ENCODE peak calls at places on chromosomes 5 and 9, in ten cellular contexts. N, E, I, A, P, U, Q, M, L and W are unnamed samples.
A peak's percentile ranks its signal among the peaks of the same experiment; 100 is the strongest.

GRCh38 chr9:2623046-2623865 is 1.7 kb downstream of the VLDLR start:
- DNase-seq in N (peak; percentile 17), E (no peak), I (no peak), A (peak; percentile 41), P (peak; percentile 63), U (peak; percentile 54), Q (no peak), M (no peak), L (peak; percentile 79), W (peak; percentile 43)

GRCh38 chr9:124652203-124652992 is 118.7 kb downstream of the NR6A1 start:
- DNase-seq in N (no peak), E (no peak), I (peak; percentile 99), A (peak; percentile 59), P (no peak), U (peak; percentile 86), Q (no peak), M (no peak), L (peak; percentile 91), W (peak; percentile 87)

GRCh38 chr9:125763373-125763772 is 16.2 kb downstream of the PBX3 start:
- DNase-seq in N (no peak), E (no peak), I (no peak), A (peak; percentile 87), P (peak; percentile 98), U (no peak), Q (no peak), M (no peak), L (peak; percentile 61), W (peak; percentile 57)

GRCh38 chr9:133571896-133572595 is 37.1 kb downstream of the FAM163B start:
- DNase-seq in N (no peak), E (no peak), I (no peak), A (no peak), P (no peak), U (no peak), Q (no peak), M (no peak), L (no peak), W (no peak)

GRCh38 chr5:119951330-119951934 is 322.1 kb downstream of the FAM170A start:
- DNase-seq in N (no peak), E (no peak), I (no peak), A (no peak), P (no peak), U (no peak), Q (no peak), M (no peak), L (peak; percentile 2), W (no peak)

GRCh38 chr9:134855900-134856377 is 24.7 kb upstream of the FCN2 start:
- DNase-seq in N (no peak), E (no peak), I (no peak), A (no peak), P (no peak), U (no peak), Q (no peak), M (no peak), L (no peak), W (no peak)

GRCh38 chr9:95494022-95494415 is 22.8 kb downstream of the PTCH1 start:
- DNase-seq in N (peak; percentile 56), E (no peak), I (no peak), A (no peak), P (peak; percentile 91), U (no peak), Q (no peak), M (no peak), L (no peak), W (no peak)

GRCh38 chr5:54823006-54823405 is 162.4 kb downstream of the ESM1 start:
- DNase-seq in N (no peak), E (no peak), I (no peak), A (no peak), P (no peak), U (no peak), Q (no peak), M (no peak), L (no peak), W (no peak)

GRCh38 chr5:39517800-39518199 is 93.0 kb upstream of the DAB2 start:
- DNase-seq in N (no peak), E (no peak), I (peak; percentile 93), A (peak; percentile 91), P (no peak), U (peak; percentile 79), Q (no peak), M (no peak), L (peak; percentile 78), W (peak; percentile 92)

GRCh38 chr5:78647838-78648358 is 674 bp downstream of the LHFPL2 start:
- DNase-seq in N (no peak), E (no peak), I (no peak), A (peak; percentile 50), P (peak; percentile 55), U (peak; percentile 73), Q (peak; percentile 86), M (no peak), L (peak; percentile 84), W (peak; percentile 58)

GRCh38 chr5:141100243-141100805 is at the start of gene PCDHB3:
- DNase-seq in N (peak; percentile 72), E (no peak), I (no peak), A (peak; percentile 2), P (no peak), U (peak; percentile 54), Q (no peak), M (no peak), L (peak; percentile 18), W (peak; percentile 5)

GRCh38 chr5:113489299-113489698 is 1.0 kb upstream of the MCC start:
- DNase-seq in N (peak; percentile 8), E (no peak), I (peak; percentile 98), A (peak; percentile 99), P (no peak), U (peak; percentile 88), Q (no peak), M (no peak), L (peak; percentile 98), W (peak; percentile 98)

GRCh38 chr9:125541840-125542243 is 165.2 kb downstream of the MAPKAP1 start:
- DNase-seq in N (no peak), E (no peak), I (no peak), A (no peak), P (peak; percentile 95), U (no peak), Q (no peak), M (no peak), L (peak; percentile 50), W (peak; percentile 36)

GRCh38 chr9:29556317-29556716 is 1983.0 kb upstream of the C9orf72 start:
- DNase-seq in N (no peak), E (no peak), I (no peak), A (peak; percentile 87), P (no peak), U (peak; percentile 2), Q (no peak), M (no peak), L (peak; percentile 79), W (peak; percentile 89)

GRCh38 chr5:171207256-171207866 is 101.7 kb upstream of the TLX3 start:
- DNase-seq in N (peak; percentile 7), E (no peak), I (no peak), A (peak; percentile 67), P (peak; percentile 2), U (peak; percentile 71), Q (no peak), M (no peak), L (peak; percentile 60), W (peak; percentile 53)

GRCh38 chr9:111914749-111915424 is 18.3 kb downstream of the UGCG start:
- DNase-seq in N (no peak), E (no peak), I (no peak), A (peak; percentile 61), P (peak; percentile 56), U (no peak), Q (no peak), M (no peak), L (no peak), W (no peak)

GRCh38 chr9:4946937-4947336 is 38.1 kb upstream of the JAK2 start:
- DNase-seq in N (no peak), E (no peak), I (no peak), A (no peak), P (no peak), U (no peak), Q (no peak), M (no peak), L (no peak), W (no peak)

GRCh38 chr9:95910023-95910706 is 34.7 kb downstream of the ERCC6L2 start:
- DNase-seq in N (no peak), E (no peak), I (no peak), A (peak; percentile 23), P (no peak), U (no peak), Q (no peak), M (no peak), L (peak; percentile 3), W (no peak)

GRCh38 chr9:17627641-17628040 is 48.8 kb downstream of the SH3GL2 start:
- DNase-seq in N (no peak), E (no peak), I (no peak), A (no peak), P (peak; percentile 95), U (no peak), Q (no peak), M (no peak), L (peak; percentile 21), W (peak; percentile 37)

GRCh38 chr5:133142782-133143181 is 91.0 kb downstream of the HSPA4 start:
- DNase-seq in N (no peak), E (no peak), I (no peak), A (no peak), P (no peak), U (no peak), Q (peak; percentile 17), M (no peak), L (no peak), W (no peak)

GRCh38 chr5:133254803-133255202 is 203.0 kb downstream of the HSPA4 start:
- DNase-seq in N (no peak), E (no peak), I (no peak), A (no peak), P (no peak), U (no peak), Q (no peak), M (no peak), L (no peak), W (no peak)

GRCh38 chr9:4501147-4501507 is 10.9 kb downstream of the SLC1A1 start:
- DNase-seq in N (no peak), E (no peak), I (no peak), A (no peak), P (no peak), U (no peak), Q (no peak), M (no peak), L (no peak), W (no peak)

GRCh38 chr9:130444565-130445221 is at the start of gene ASS1:
- DNase-seq in N (peak; percentile 60), E (peak; percentile 23), I (no peak), A (peak; percentile 37), P (peak; percentile 20), U (peak; percentile 89), Q (no peak), M (no peak), L (peak; percentile 52), W (peak; percentile 23)

GRCh38 chr9:87516222-87516930 is 18.7 kb downstream of the DAPK1 start:
- DNase-seq in N (no peak), E (no peak), I (no peak), A (peak; percentile 67), P (no peak), U (no peak), Q (no peak), M (no peak), L (no peak), W (no peak)

GRCh38 chr9:4620881-4621555 is 41.1 kb upstream of the PLPP6 start:
- DNase-seq in N (peak; percentile 18), E (no peak), I (peak; percentile 16), A (peak; percentile 37), P (no peak), U (peak; percentile 44), Q (no peak), M (no peak), L (peak; percentile 70), W (peak; percentile 30)

GRCh38 chr5:14748180-14748900 is 83.8 kb downstream of the OTULIN start:
- DNase-seq in N (no peak), E (no peak), I (no peak), A (no peak), P (no peak), U (no peak), Q (no peak), M (no peak), L (no peak), W (no peak)

GRCh38 chr5:178486305-178486704 is 103.9 kb downstream of the COL23A1 start:
- DNase-seq in N (no peak), E (no peak), I (no peak), A (no peak), P (no peak), U (no peak), Q (no peak), M (no peak), L (no peak), W (no peak)

GRCh38 chr9:91302831-91303230 is 58.9 kb downstream of the AUH start:
- DNase-seq in N (no peak), E (no peak), I (peak; percentile 78), A (peak; percentile 85), P (no peak), U (peak; percentile 78), Q (no peak), M (no peak), L (peak; percentile 48), W (peak; percentile 86)